ENCODE peak calls at places on chromosomes 11 and 22, in four cellular contexts. H, U, T and O are unnamed samples.

GRCh38 chr11:59878482-59878881 is at the start of gene OOSP3:
- DNase-seq in U (no peak), T (no peak), H (no peak), O (no peak)

GRCh38 chr22:37019309-37020191 is at the start of the genes MPST and TST:
- DNase-seq in U (peak; percentile 79), T (peak; percentile 62), H (peak; percentile 68), O (no peak)

GRCh38 chr11:75547617-75548054 is 14.4 kb upstream of the SERPINH1 start:
- DNase-seq in H (peak; percentile 75), T (no peak), U (peak; percentile 89), O (no peak)

GRCh38 chr11:13297917-13298356 is 20.3 kb downstream of the BMAL1 start:
- DNase-seq in H (no peak), U (no peak), T (no peak), O (no peak)

GRCh38 chr11:44661311-44661717 is 65.4 kb upstream of the TSPAN18 start:
- DNase-seq in U (no peak), T (no peak), H (no peak), O (no peak)

GRCh38 chr22:32044913-32045312 is 1.9 kb downstream of the SLC5A1 start:
- DNase-seq in U (no peak), H (no peak), T (no peak), O (no peak)

GRCh38 chr22:40593460-40594273 is 42.9 kb downstream of the MRTFA start:
- DNase-seq in T (no peak), H (no peak), U (no peak), O (no peak)

GRCh38 chr11:36447514-36447913 is 62.6 kb downstream of the TRAF6 start:
- DNase-seq in H (no peak), T (no peak), U (no peak), O (no peak)

GRCh38 chr22:17911312-17911705 is 113.1 kb downstream of the MICAL3 start:
- DNase-seq in T (no peak), H (no peak), U (no peak), O (no peak)

GRCh38 chr22:46111645-46112306 is 38.5 kb upstream of the PPARA start:
- DNase-seq in U (no peak), T (no peak), H (no peak), O (no peak)

GRCh38 chr11:121452609-121453150 is at the start of gene SORL1-AS1:
- DNase-seq in U (peak; percentile 59), H (no peak), T (no peak), O (no peak)

GRCh38 chr11:2954263-2954662 is 25.0 kb upstream of the PHLDA2 start:
- DNase-seq in T (no peak), U (no peak), H (no peak), O (no peak)

GRCh38 chr11:97269527-97269926 is 879.7 kb downstream of the JRKL start:
- DNase-seq in H (no peak), U (no peak), T (no peak), O (no peak)

GRCh38 chr11:26234451-26234850 is 97.5 kb upstream of the ANO3 start:
- DNase-seq in T (no peak), H (no peak), U (no peak), O (no peak)

GRCh38 chr11:69442012-69442806 is 39.3 kb upstream of the LINC01488 start:
- DNase-seq in T (no peak), U (peak; percentile 44), H (no peak), O (no peak)

GRCh38 chr11:69943066-69943465 is 123.8 kb upstream of the FGF3 start:
- DNase-seq in H (no peak), T (no peak), U (peak; percentile 83), O (no peak)

GRCh38 chr22:37409031-37409430 is 18.2 kb downstream of the ELFN2 start:
- DNase-seq in U (no peak), H (no peak), T (no peak), O (no peak)

GRCh38 chr11:45407226-45407625 is 121.1 kb upstream of the SYT13 start:
- DNase-seq in U (no peak), T (no peak), H (no peak), O (no peak)

GRCh38 chr22:49646876-49647275 is 180.8 kb downstream of the BRD1 start:
- DNase-seq in H (no peak), T (no peak), U (no peak), O (no peak)

GRCh38 chr11:134258577-134258976 is 5.2 kb downstream of the ACAD8 start:
- DNase-seq in T (no peak), H (no peak), U (peak; percentile 24), O (no peak)

GRCh38 chr11:65560555-65561418 is 2.6 kb upstream of the LTBP3 start:
- DNase-seq in U (peak; percentile 50), H (no peak), T (no peak), O (peak; percentile 72)

GRCh38 chr11:112537846-112538330 is 277.2 kb upstream of the PLET1 start:
- DNase-seq in U (no peak), H (no peak), T (no peak), O (no peak)

GRCh38 chr22:47837703-47838102 is 1075.3 kb downstream of the TBC1D22A start:
- DNase-seq in T (peak; percentile 3), H (no peak), U (no peak), O (no peak)